ENCODE peak calls at places on chromosomes 4 and X, in eight cellular contexts. X is HT1080, M is sigmoid colon, V is left lung, S is adipocyte, Y is NCI-H1092 treated with DMSO at 0.1 percent for 48 hours, Q is hippocampal formation, I is GDM1. Z is an unnamed sample.

GRCh38 chr4:90069151-90069550 is 58.0 kb upstream of the CCSER1 start:
- DNase-seq in X (peak; percentile 84), M (no peak), V (no peak), S (no peak), Y (no peak), Q (no peak), I (no peak), Z (no peak)

GRCh38 chr4:152896819-152897218 is 39.3 kb upstream of the FHDC1 start:
- DNase-seq in X (no peak), M (no peak), V (no peak), S (peak; percentile 81), Y (no peak), Q (peak; percentile 3), I (no peak), Z (no peak)

GRCh38 chr4:60962286-60962685 is 237.8 kb upstream of the ADGRL3 start:
- DNase-seq in X (peak; percentile 6), M (no peak), V (no peak), S (no peak), Y (no peak), Q (no peak), I (no peak), Z (no peak)

GRCh38 chr4:1250527-1250812 is 1.5 kb upstream of the CTBP1 start:
- DNase-seq in X (no peak), M (no peak), V (peak; percentile 55), S (no peak), Y (no peak), Q (no peak), I (no peak), Z (no peak)

GRCh38 chrX:140439455-140439854 is 65.4 kb downstream of the SOX3 start:
- DNase-seq in X (no peak), M (no peak), V (peak; percentile 61), S (no peak), Y (no peak), Q (no peak), I (no peak), Z (peak; percentile 86)

GRCh38 chr4:128876194-128876593 is 66.7 kb downstream of the JADE1 start:
- DNase-seq in X (no peak), M (no peak), V (no peak), S (no peak), Y (no peak), Q (no peak), I (no peak), Z (no peak)

GRCh38 chr4:157072002-157072401 is 3.9 kb upstream of the GLRB start:
- DNase-seq in X (peak; percentile 52), M (no peak), V (no peak), S (peak; percentile 49), Y (no peak), Q (no peak), I (no peak), Z (no peak)

GRCh38 chr4:39932776-39933402 is 44.8 kb downstream of the PDS5A start:
- DNase-seq in X (no peak), M (no peak), V (no peak), S (peak; percentile 9), Y (no peak), Q (no peak), I (no peak), Z (no peak)

GRCh38 chr4:38621004-38621684 is 42.9 kb upstream of the KLF3 start:
- DNase-seq in X (peak; percentile 50), M (no peak), V (no peak), S (peak; percentile 95), Y (peak; percentile 22), Q (no peak), I (no peak), Z (no peak)

GRCh38 chrX:111086521-111087127 is 9.4 kb upstream of the PAK3 start:
- DNase-seq in X (no peak), M (no peak), V (no peak), S (no peak), Y (peak; percentile 11), Q (no peak), I (no peak), Z (no peak)

GRCh38 chr4:57163530-57164459 is 53.6 kb upstream of the IGFBP7 start:
- DNase-seq in X (peak; percentile 90), M (peak; percentile 87), V (peak; percentile 96), S (peak; percentile 93), Y (peak; percentile 83), Q (peak; percentile 86), I (peak; percentile 68), Z (peak; percentile 91)

GRCh38 chrX:48022740-48023139 is 16.0 kb downstream of the SPACA5 start:
- DNase-seq in X (no peak), M (no peak), V (no peak), S (peak; percentile 49), Y (no peak), Q (no peak), I (no peak), Z (no peak)